ENCODE peak calls at places on chromosomes 6 and 20, in seven cellular contexts. One of them, this sample, is unnamed.

GRCh38 chr20:58194176-58194796 is 34.2 kb downstream of the ANKRD60 start:
- DNase-seq in HCT116: no peak
- DNase-seq in A549: no peak
- DNase-seq in K562: no peak
- DNase-seq in endothelial cell of umbilical vein: no peak
- DNase-seq in WTC11: no peak
- DNase-seq in NB4: no peak
- DNase-seq in this sample: no peak

GRCh38 chr6:5930143-5930770 is 76.5 kb downstream of the NRN1 start:
- DNase-seq in HCT116: no peak
- DNase-seq in A549: no peak
- DNase-seq in K562: no peak
- DNase-seq in endothelial cell of umbilical vein: no peak
- DNase-seq in WTC11: no peak
- DNase-seq in NB4: peak
- DNase-seq in this sample: no peak

GRCh38 chr6:10312445-10312844 is 102.4 kb downstream of the TFAP2A start:
- DNase-seq in HCT116: no peak
- DNase-seq in A549: no peak
- DNase-seq in K562: no peak
- DNase-seq in endothelial cell of umbilical vein: no peak
- DNase-seq in WTC11: no peak
- DNase-seq in NB4: no peak
- DNase-seq in this sample: no peak

GRCh38 chr6:33073431-33073871 is at the start of gene HLA-DPA1:
- DNase-seq in HCT116: peak
- DNase-seq in A549: peak
- DNase-seq in K562: no peak
- DNase-seq in endothelial cell of umbilical vein: no peak
- DNase-seq in WTC11: no peak
- DNase-seq in NB4: peak
- DNase-seq in this sample: no peak

GRCh38 chr6:10425973-10426780 is 11.3 kb upstream of the TFAP2A start:
- DNase-seq in HCT116: no peak
- DNase-seq in A549: no peak
- DNase-seq in K562: no peak
- DNase-seq in endothelial cell of umbilical vein: no peak
- DNase-seq in WTC11: peak
- DNase-seq in NB4: peak
- DNase-seq in this sample: no peak

GRCh38 chr20:24109008-24109407 is 120.4 kb upstream of the GGTLC1 start:
- DNase-seq in HCT116: no peak
- DNase-seq in A549: no peak
- DNase-seq in K562: peak
- DNase-seq in endothelial cell of umbilical vein: no peak
- DNase-seq in WTC11: no peak
- DNase-seq in NB4: no peak
- DNase-seq in this sample: no peak

GRCh38 chr6:127843582-127843981 is 57.3 kb downstream of the THEMIS start:
- DNase-seq in HCT116: no peak
- DNase-seq in A549: no peak
- DNase-seq in K562: no peak
- DNase-seq in endothelial cell of umbilical vein: no peak
- DNase-seq in WTC11: no peak
- DNase-seq in NB4: no peak
- DNase-seq in this sample: no peak

GRCh38 chr6:81624443-81624842 is 128.0 kb downstream of the TENT5A start:
- DNase-seq in HCT116: no peak
- DNase-seq in A549: no peak
- DNase-seq in K562: no peak
- DNase-seq in endothelial cell of umbilical vein: no peak
- DNase-seq in WTC11: no peak
- DNase-seq in NB4: no peak
- DNase-seq in this sample: no peak

GRCh38 chr20:50054626-50055511 is 58.1 kb downstream of the UBE2V1 start:
- DNase-seq in HCT116: no peak
- DNase-seq in A549: no peak
- DNase-seq in K562: no peak
- DNase-seq in endothelial cell of umbilical vein: no peak
- DNase-seq in WTC11: no peak
- DNase-seq in NB4: no peak
- DNase-seq in this sample: no peak

DNA sequence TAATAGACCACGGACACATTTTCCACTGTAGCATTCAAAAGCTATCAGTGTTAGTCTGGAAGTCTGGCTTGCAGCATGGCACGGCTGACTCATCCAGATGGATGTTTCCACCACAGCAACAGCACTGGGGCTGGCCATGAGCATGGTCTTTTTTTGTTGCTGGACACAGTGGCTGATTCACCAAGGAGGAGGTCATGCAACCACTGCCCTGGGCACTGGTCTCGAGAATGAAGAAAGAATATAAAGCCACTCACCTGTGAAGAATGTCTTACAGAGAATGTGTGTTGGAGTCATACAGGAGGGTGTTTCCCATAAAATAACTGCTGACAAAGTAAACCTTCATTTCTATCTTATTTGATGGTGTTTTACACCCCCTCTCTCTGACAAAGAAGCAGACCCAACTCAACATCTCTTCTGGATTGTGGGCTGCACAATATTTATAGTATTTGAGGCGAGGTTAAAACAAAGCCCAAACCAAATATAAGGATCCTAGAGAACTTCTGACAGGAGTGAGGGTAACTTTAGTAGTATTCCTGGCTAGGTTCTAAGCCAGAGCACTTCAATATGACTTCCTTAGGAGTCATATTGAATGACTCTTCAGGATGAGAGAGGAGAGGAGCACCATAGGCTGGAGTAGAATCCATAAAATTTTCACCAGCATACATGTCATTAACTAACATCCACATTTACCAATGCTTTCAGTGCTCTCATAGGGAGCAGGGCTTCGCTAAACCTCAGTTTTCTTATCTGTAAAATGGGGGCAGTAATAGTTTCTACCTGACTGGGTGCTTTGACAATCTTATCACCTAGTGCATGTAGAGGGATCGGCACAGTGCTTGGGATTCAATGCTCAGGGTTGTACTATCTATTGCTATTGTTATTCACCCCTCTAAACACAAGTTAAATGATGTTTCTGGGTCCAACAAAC is 121.4 kb downstream of the KIF13A start:
- DNase-seq in HCT116: peak
- DNase-seq in A549: peak
- DNase-seq in K562: no peak
- DNase-seq in endothelial cell of umbilical vein: peak
- DNase-seq in WTC11: no peak
- DNase-seq in NB4: no peak
- DNase-seq in this sample: peak
- TF ChIP-seq MAX in HCT116: peak
- TF ChIP-seq MAX in A549: peak
- TF ChIP-seq MAX in K562: no peak
- TF ChIP-seq MAX in endothelial cell of umbilical vein: peak
- TF ChIP-seq MAX in WTC11: no peak
- TF ChIP-seq MAX in NB4: no peak
- TF ChIP-seq MAX in this sample: no peak

GRCh38 chr20:1440024-1440423 is 26.6 kb downstream of the NSFL1C start:
- DNase-seq in HCT116: peak
- DNase-seq in A549: peak
- DNase-seq in K562: peak
- DNase-seq in endothelial cell of umbilical vein: peak
- DNase-seq in WTC11: peak
- DNase-seq in NB4: peak
- DNase-seq in this sample: peak
- TF ChIP-seq MAX in HCT116: no peak
- TF ChIP-seq MAX in A549: no peak
- TF ChIP-seq MAX in K562: no peak
- TF ChIP-seq MAX in endothelial cell of umbilical vein: no peak
- TF ChIP-seq MAX in WTC11: no peak
- TF ChIP-seq MAX in NB4: no peak
- TF ChIP-seq MAX in this sample: no peak

GRCh38 chr6:683742-684440 is 9.0 kb downstream of the EXOC2 start:
- DNase-seq in HCT116: no peak
- DNase-seq in A549: no peak
- DNase-seq in K562: peak
- DNase-seq in endothelial cell of umbilical vein: peak
- DNase-seq in WTC11: peak
- DNase-seq in NB4: peak
- DNase-seq in this sample: peak
- TF ChIP-seq MAX in HCT116: no peak
- TF ChIP-seq MAX in A549: no peak
- TF ChIP-seq MAX in K562: no peak
- TF ChIP-seq MAX in endothelial cell of umbilical vein: no peak
- TF ChIP-seq MAX in WTC11: peak
- TF ChIP-seq MAX in NB4: peak
- TF ChIP-seq MAX in this sample: no peak

DNA sequence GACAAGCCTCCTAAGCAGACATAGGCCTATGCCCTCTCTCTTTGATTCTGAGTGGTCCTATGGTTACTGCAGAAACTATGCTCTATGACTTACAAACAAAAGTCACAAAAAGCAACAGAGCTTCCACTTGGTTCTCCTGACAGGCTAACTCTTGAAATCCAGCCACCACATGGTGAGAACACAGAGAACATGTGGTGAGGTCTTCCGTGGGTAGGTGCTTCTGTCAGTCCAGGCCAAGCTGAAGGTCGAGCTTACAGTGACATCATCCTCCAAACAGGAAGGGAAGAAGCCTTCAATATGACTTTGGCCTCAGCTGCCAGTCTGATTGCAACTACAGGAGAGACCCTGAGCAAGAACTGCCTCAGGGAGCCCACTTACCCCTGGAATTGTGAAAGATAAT is 265.5 kb downstream of the TBX18 start:
- DNase-seq in HCT116: no peak
- DNase-seq in A549: no peak
- DNase-seq in K562: no peak
- DNase-seq in endothelial cell of umbilical vein: no peak
- DNase-seq in WTC11: no peak
- DNase-seq in NB4: no peak
- DNase-seq in this sample: no peak
- TF ChIP-seq MAX in HCT116: no peak
- TF ChIP-seq MAX in A549: no peak
- TF ChIP-seq MAX in K562: no peak
- TF ChIP-seq MAX in endothelial cell of umbilical vein: no peak
- TF ChIP-seq MAX in WTC11: no peak
- TF ChIP-seq MAX in NB4: no peak
- TF ChIP-seq MAX in this sample: no peak

GRCh38 chr6:1002989-1003388 is 308.9 kb upstream of the FOXQ1 start:
- DNase-seq in HCT116: no peak
- DNase-seq in A549: no peak
- DNase-seq in K562: no peak
- DNase-seq in endothelial cell of umbilical vein: no peak
- DNase-seq in WTC11: no peak
- DNase-seq in NB4: no peak
- DNase-seq in this sample: no peak

GRCh38 chr6:1007159-1007558 is 304.7 kb upstream of the FOXQ1 start:
- DNase-seq in HCT116: no peak
- DNase-seq in A549: no peak
- DNase-seq in K562: no peak
- DNase-seq in endothelial cell of umbilical vein: no peak
- DNase-seq in WTC11: no peak
- DNase-seq in NB4: no peak
- DNase-seq in this sample: no peak

GRCh38 chr6:1001655-1002349 is 308.9 kb upstream of the EXOC2 start:
- DNase-seq in HCT116: no peak
- DNase-seq in A549: no peak
- DNase-seq in K562: no peak
- DNase-seq in endothelial cell of umbilical vein: no peak
- DNase-seq in WTC11: no peak
- DNase-seq in NB4: no peak
- DNase-seq in this sample: no peak

GRCh38 chr6:1003394-1004160 is 308.3 kb upstream of the FOXQ1 start:
- DNase-seq in HCT116: no peak
- DNase-seq in A549: no peak
- DNase-seq in K562: no peak
- DNase-seq in endothelial cell of umbilical vein: no peak
- DNase-seq in WTC11: no peak
- DNase-seq in NB4: no peak
- DNase-seq in this sample: no peak

DNA sequence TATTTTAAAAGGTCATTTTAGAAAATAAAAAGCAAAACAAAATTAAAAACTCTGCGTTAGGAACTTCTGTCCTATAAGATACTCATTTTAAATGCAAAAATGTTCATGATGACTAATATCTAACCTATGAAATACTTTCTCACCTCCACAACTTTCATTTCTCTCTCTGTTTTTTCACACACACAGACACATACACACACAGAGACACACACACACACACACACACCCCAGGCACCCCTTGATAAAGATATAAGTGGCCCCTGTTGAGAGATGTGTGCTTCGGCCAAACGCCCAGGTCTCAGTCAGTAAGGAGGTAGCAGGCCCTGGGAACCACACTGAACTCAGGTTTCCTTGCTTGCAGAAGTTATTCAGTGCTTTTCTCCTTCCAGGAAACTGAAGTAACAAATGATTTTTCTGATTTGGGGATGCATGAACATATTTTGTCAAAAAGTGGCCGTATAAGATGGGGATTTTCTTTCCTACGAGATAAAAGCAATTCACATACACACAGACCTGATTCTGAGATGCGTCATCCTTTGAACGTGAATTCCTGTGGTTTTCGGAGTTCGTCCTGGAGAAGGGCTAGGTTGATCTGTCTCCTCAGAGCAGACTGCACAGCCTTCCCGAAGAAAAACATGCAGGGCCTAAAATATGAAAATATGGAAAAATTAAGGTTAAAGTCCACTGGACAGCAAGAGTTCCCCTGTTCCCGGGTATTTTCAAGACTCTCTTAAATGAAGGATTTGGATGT is 306.8 kb upstream of the FOXQ1 start:
- DNase-seq in HCT116: peak
- DNase-seq in A549: no peak
- DNase-seq in K562: no peak
- DNase-seq in endothelial cell of umbilical vein: no peak
- DNase-seq in WTC11: no peak
- DNase-seq in NB4: no peak
- DNase-seq in this sample: no peak
- TF ChIP-seq MAX in HCT116: no peak
- TF ChIP-seq MAX in A549: no peak
- TF ChIP-seq MAX in K562: no peak
- TF ChIP-seq MAX in endothelial cell of umbilical vein: no peak
- TF ChIP-seq MAX in WTC11: no peak
- TF ChIP-seq MAX in NB4: no peak
- TF ChIP-seq MAX in this sample: no peak

This sample was measured in H1.